ENCODE peak calls at places on chromosomes 3 and 15, in six cellular contexts. One of them, this sample, is unnamed.

GRCh38 chr3:169558371-169558770 is 105.1 kb downstream of the MECOM start:
- DNase-seq in IMR-90: no peak
- DNase-seq in mesendoderm: no peak
- DNase-seq in neuronal stem cell: no peak
- DNase-seq in H1: no peak
- DNase-seq in mesenchymal stem cell: no peak
- DNase-seq in this sample: no peak

GRCh38 chr3:18207232-18207631 is 217.9 kb downstream of the SATB1 start:
- DNase-seq in IMR-90: no peak
- DNase-seq in mesendoderm: no peak
- DNase-seq in neuronal stem cell: no peak
- DNase-seq in H1: no peak
- DNase-seq in mesenchymal stem cell: no peak
- DNase-seq in this sample: no peak

GRCh38 chr15:57245130-57245529 is 131.2 kb upstream of the CGNL1 start:
- DNase-seq in mesendoderm: no peak
- DNase-seq in mesenchymal stem cell: peak; percentile 54
- DNase-seq in neuronal stem cell: no peak
- DNase-seq in IMR-90: peak; percentile 69
- DNase-seq in H1: no peak
- DNase-seq in this sample: no peak

GRCh38 chr3:162390891-162391290 is 894.3 kb downstream of the OTOL1 start:
- DNase-seq in H1: no peak
- DNase-seq in mesenchymal stem cell: peak; percentile 46
- DNase-seq in mesendoderm: peak; percentile 1
- DNase-seq in neuronal stem cell: no peak
- DNase-seq in IMR-90: peak; percentile 85
- DNase-seq in this sample: no peak

GRCh38 chr3:172646439-172647015 is 64.3 kb downstream of the NCEH1 start:
- DNase-seq in mesenchymal stem cell: no peak
- DNase-seq in neuronal stem cell: no peak
- DNase-seq in IMR-90: peak; percentile 67
- DNase-seq in mesendoderm: no peak
- DNase-seq in H1: no peak
- DNase-seq in this sample: no peak

GRCh38 chr3:42443819-42444436 is 33.5 kb upstream of the LYZL4 start:
- DNase-seq in mesendoderm: peak; percentile 94
- DNase-seq in neuronal stem cell: peak; percentile 79
- DNase-seq in IMR-90: peak; percentile 59
- DNase-seq in H1: peak; percentile 98
- DNase-seq in mesenchymal stem cell: peak; percentile 74
- DNase-seq in this sample: peak; percentile 93

GRCh38 chr3:66280304-66280703 is 59.5 kb downstream of the SLC25A26 start:
- DNase-seq in mesendoderm: no peak
- DNase-seq in IMR-90: peak; percentile 31
- DNase-seq in H1: no peak
- DNase-seq in mesenchymal stem cell: no peak
- DNase-seq in neuronal stem cell: no peak
- DNase-seq in this sample: no peak

GRCh38 chr3:72380193-72380592 is 468.1 kb downstream of the SHQ1 start:
- DNase-seq in IMR-90: peak; percentile 47
- DNase-seq in mesendoderm: no peak
- DNase-seq in mesenchymal stem cell: peak; percentile 62
- DNase-seq in neuronal stem cell: no peak
- DNase-seq in H1: no peak
- DNase-seq in this sample: no peak

GRCh38 chr3:187889601-187890404 is 144.5 kb upstream of the BCL6 start:
- DNase-seq in IMR-90: no peak
- DNase-seq in H1: no peak
- DNase-seq in mesenchymal stem cell: peak; percentile 65
- DNase-seq in mesendoderm: no peak
- DNase-seq in neuronal stem cell: no peak
- DNase-seq in this sample: no peak

GRCh38 chr3:111915905-111916304 is 56.8 kb downstream of the PHLDB2 start:
- DNase-seq in mesendoderm: peak; percentile 44
- DNase-seq in IMR-90: no peak
- DNase-seq in H1: no peak
- DNase-seq in neuronal stem cell: no peak
- DNase-seq in mesenchymal stem cell: no peak
- DNase-seq in this sample: no peak

GRCh38 chr15:100688549-100689120 is 86.2 kb downstream of the ASB7 start:
- DNase-seq in H1: no peak
- DNase-seq in mesendoderm: peak; percentile 45
- DNase-seq in IMR-90: no peak
- DNase-seq in neuronal stem cell: no peak
- DNase-seq in mesenchymal stem cell: no peak
- DNase-seq in this sample: peak; percentile 12

GRCh38 chr3:177338697-177339219 is 141.5 kb upstream of the TBL1XR1 start:
- DNase-seq in IMR-90: peak; percentile 65
- DNase-seq in mesenchymal stem cell: peak; percentile 57
- DNase-seq in mesendoderm: peak; percentile 81
- DNase-seq in H1: peak; percentile 4
- DNase-seq in neuronal stem cell: no peak
- DNase-seq in this sample: no peak

GRCh38 chr3:72494076-72495000 is 353.9 kb downstream of the SHQ1 start:
- DNase-seq in IMR-90: peak; percentile 11
- DNase-seq in neuronal stem cell: no peak
- DNase-seq in H1: no peak
- DNase-seq in mesenchymal stem cell: no peak
- DNase-seq in mesendoderm: no peak
- DNase-seq in this sample: no peak

GRCh38 chr3:142106536-142106935 is 42.8 kb downstream of the TFDP2 start:
- DNase-seq in mesendoderm: no peak
- DNase-seq in IMR-90: no peak
- DNase-seq in neuronal stem cell: no peak
- DNase-seq in mesenchymal stem cell: no peak
- DNase-seq in H1: no peak
- DNase-seq in this sample: no peak

GRCh38 chr3:172973799-172974198 is 167.2 kb downstream of the SPATA16 start:
- DNase-seq in mesendoderm: no peak
- DNase-seq in H1: no peak
- DNase-seq in neuronal stem cell: no peak
- DNase-seq in mesenchymal stem cell: no peak
- DNase-seq in IMR-90: no peak
- DNase-seq in this sample: no peak

GRCh38 chr3:113035387-113035982 is 44.7 kb downstream of the GTPBP8 start:
- DNase-seq in mesendoderm: peak; percentile 83
- DNase-seq in mesenchymal stem cell: peak; percentile 66
- DNase-seq in neuronal stem cell: peak; percentile 54
- DNase-seq in IMR-90: peak; percentile 63
- DNase-seq in H1: peak; percentile 55
- DNase-seq in this sample: peak; percentile 53

GRCh38 chr15:64944961-64945360 is 33.3 kb downstream of the ANKDD1A start:
- DNase-seq in IMR-90: no peak
- DNase-seq in mesendoderm: no peak
- DNase-seq in neuronal stem cell: no peak
- DNase-seq in H1: no peak
- DNase-seq in mesenchymal stem cell: no peak
- DNase-seq in this sample: no peak

GRCh38 chr3:125428216-125428830 is 53.2 kb upstream of the ZNF148 start:
- DNase-seq in H1: no peak
- DNase-seq in mesendoderm: no peak
- DNase-seq in neuronal stem cell: no peak
- DNase-seq in mesenchymal stem cell: no peak
- DNase-seq in IMR-90: no peak
- DNase-seq in this sample: no peak

GRCh38 chr3:11671648-11672100 is 28.0 kb upstream of the VGLL4 start:
- DNase-seq in mesenchymal stem cell: no peak
- DNase-seq in H1: peak; percentile 8
- DNase-seq in neuronal stem cell: no peak
- DNase-seq in IMR-90: peak; percentile 54
- DNase-seq in mesendoderm: no peak
- DNase-seq in this sample: no peak

GRCh38 chr3:160678447-160678846 is 1.5 kb downstream of the ARL14 start:
- DNase-seq in H1: no peak
- DNase-seq in mesendoderm: no peak
- DNase-seq in mesenchymal stem cell: no peak
- DNase-seq in IMR-90: no peak
- DNase-seq in neuronal stem cell: no peak
- DNase-seq in this sample: no peak

GRCh38 chr3:101548527-101549105 is 13.1 kb upstream of the TRMT10C start:
- DNase-seq in mesendoderm: no peak
- DNase-seq in mesenchymal stem cell: no peak
- DNase-seq in IMR-90: no peak
- DNase-seq in H1: no peak
- DNase-seq in neuronal stem cell: no peak
- DNase-seq in this sample: no peak
- H2BK15ac ChIP-seq in mesendoderm: no peak overlapping the region
- H2BK15ac ChIP-seq in mesenchymal stem cell: no peak overlapping the region
- H2BK15ac ChIP-seq in IMR-90: no peak overlapping the region
- H2BK15ac ChIP-seq in H1: no peak overlapping the region
- H2BK15ac ChIP-seq in neuronal stem cell: no peak overlapping the region
- H2BK15ac ChIP-seq in this sample: no peak overlapping the region

DNA sequence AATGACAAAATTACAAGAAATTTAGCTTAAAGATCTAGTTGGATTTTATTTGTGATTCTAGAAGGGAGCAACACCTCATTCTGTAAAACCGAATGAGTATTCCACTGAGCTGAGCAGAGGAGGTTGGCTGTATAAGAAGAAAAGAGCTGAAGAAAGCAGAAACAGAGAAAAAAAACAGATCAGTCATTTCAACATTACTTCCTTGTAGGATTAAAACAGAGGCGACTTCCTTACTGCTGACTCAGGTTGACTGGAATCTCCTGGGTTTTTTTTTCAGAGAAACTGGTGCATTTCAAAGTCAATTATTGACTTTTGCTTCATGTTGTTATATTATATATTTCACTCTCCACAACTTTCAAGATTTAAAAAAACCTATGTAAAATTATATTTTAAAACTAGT is 368.1 kb upstream of the UBE2E2 start:
- DNase-seq in neuronal stem cell: no peak
- DNase-seq in mesendoderm: peak; percentile 69
- DNase-seq in H1: no peak
- DNase-seq in IMR-90: no peak
- DNase-seq in mesenchymal stem cell: peak; percentile 35
- DNase-seq in this sample: no peak
- H2BK15ac ChIP-seq in neuronal stem cell: no peak overlapping the region
- H2BK15ac ChIP-seq in mesendoderm: no peak overlapping the region
- H2BK15ac ChIP-seq in H1: no peak overlapping the region
- H2BK15ac ChIP-seq in IMR-90: no peak overlapping the region
- H2BK15ac ChIP-seq in mesenchymal stem cell: no peak overlapping the region
- H2BK15ac ChIP-seq in this sample: no peak overlapping the region

GRCh38 chr3:61761694-61762430 is 200.5 kb downstream of the PTPRG start:
- DNase-seq in neuronal stem cell: no peak
- DNase-seq in IMR-90: no peak
- DNase-seq in H1: no peak
- DNase-seq in mesendoderm: peak; percentile 72
- DNase-seq in mesenchymal stem cell: no peak
- DNase-seq in this sample: no peak

GRCh38 chr3:61768284-61769012 is 207.1 kb downstream of the PTPRG start:
- DNase-seq in mesendoderm: no peak
- DNase-seq in neuronal stem cell: no peak
- DNase-seq in mesenchymal stem cell: no peak
- DNase-seq in H1: no peak
- DNase-seq in IMR-90: peak; percentile 11
- DNase-seq in this sample: no peak

GRCh38 chr3:61769266-61769665 is 207.9 kb downstream of the PTPRG start:
- DNase-seq in mesendoderm: no peak
- DNase-seq in neuronal stem cell: no peak
- DNase-seq in H1: no peak
- DNase-seq in mesenchymal stem cell: no peak
- DNase-seq in IMR-90: no peak
- DNase-seq in this sample: no peak

DNA sequence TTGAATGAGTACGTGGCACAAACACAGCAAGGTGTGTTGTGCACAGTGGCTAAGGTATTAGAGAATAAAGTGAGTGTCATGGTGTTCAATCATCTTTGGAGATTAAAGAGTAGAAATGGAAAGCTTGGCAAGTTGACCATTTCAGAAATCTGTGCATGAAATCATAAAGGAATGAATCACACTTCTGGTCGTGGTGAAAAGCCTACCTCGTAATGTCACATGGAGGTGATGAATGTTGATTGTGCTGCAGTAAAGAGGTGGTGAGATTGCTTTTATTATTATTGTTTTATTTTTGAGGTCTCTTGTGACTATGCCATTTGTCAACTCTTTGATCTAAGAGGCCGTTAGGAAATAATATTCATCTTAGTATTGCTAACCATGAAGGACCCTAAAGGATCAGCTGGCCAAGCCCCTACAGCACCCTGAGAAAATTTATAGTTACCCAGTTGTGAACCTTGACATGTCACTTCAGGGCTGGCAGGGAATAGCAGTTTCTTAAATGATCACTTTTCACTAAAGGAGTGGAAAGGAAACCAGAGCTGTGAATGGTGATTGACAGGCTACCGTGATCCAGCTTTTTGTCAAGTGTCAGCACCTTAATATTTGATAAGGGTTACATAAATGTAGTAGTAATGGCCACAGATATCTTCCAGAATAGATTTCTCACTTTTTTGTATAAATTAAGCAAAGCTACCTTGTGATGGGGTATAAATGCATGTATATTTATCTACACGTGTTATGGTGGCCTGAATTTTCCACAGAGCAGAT is 203.9 kb downstream of the PTPRG start:
- DNase-seq in mesendoderm: no peak
- DNase-seq in neuronal stem cell: no peak
- DNase-seq in H1: no peak
- DNase-seq in mesenchymal stem cell: no peak
- DNase-seq in IMR-90: no peak
- DNase-seq in this sample: no peak
- H2BK15ac ChIP-seq in mesendoderm: no peak overlapping the region
- H2BK15ac ChIP-seq in neuronal stem cell: no peak overlapping the region
- H2BK15ac ChIP-seq in H1: no peak overlapping the region
- H2BK15ac ChIP-seq in mesenchymal stem cell: no peak overlapping the region
- H2BK15ac ChIP-seq in IMR-90: no peak overlapping the region
- H2BK15ac ChIP-seq in this sample: no peak overlapping the region

DNA sequence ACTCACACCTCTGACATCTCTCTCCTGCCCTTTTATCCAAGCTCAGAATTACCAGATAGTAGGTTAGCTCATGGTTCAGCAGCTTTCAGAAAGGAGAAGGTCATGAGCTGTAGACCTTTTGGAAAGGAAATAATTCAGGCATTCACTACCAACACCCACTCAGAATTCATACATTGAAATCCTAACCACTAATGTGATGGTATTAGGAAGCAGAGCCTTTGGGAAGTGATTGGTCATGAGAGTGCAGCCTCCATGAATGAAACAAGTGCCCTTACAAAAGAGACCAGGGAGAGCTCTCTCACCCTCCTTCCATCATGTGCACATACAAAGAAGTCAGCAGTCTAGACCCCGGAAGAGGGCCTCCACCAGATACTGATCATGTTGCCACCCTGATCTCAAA is 315.8 kb upstream of the CCDC54 start:
- DNase-seq in H1: no peak
- DNase-seq in neuronal stem cell: no peak
- DNase-seq in mesendoderm: no peak
- DNase-seq in mesenchymal stem cell: no peak
- DNase-seq in IMR-90: peak; percentile 10
- DNase-seq in this sample: no peak
- H2BK15ac ChIP-seq in H1: no peak overlapping the region
- H2BK15ac ChIP-seq in neuronal stem cell: no peak overlapping the region
- H2BK15ac ChIP-seq in mesendoderm: no peak overlapping the region
- H2BK15ac ChIP-seq in mesenchymal stem cell: no peak overlapping the region
- H2BK15ac ChIP-seq in IMR-90: no peak overlapping the region
- H2BK15ac ChIP-seq in this sample: no peak overlapping the region